ENCODE peak calls at places on chromosome 10, in nine cellular contexts. E, V, D, O, K, W, P, C and N are unnamed samples.

GRCh38 chr10:19488592-19489280 is 327.5 kb upstream of the PLXDC2 start:
- DNase-seq in P (no peak), E (peak; percentile 71), K (no peak), C (no peak), V (no peak), W (peak; percentile 70), O (peak; percentile 11), D (no peak), N (peak; percentile 0)

GRCh38 chr10:111234903-111235302 is 158.1 kb downstream of the ADRA2A start:
- DNase-seq in K (no peak), C (no peak), P (no peak), V (no peak), O (no peak), W (no peak), E (no peak), D (no peak), N (no peak)

GRCh38 chr10:3782456-3783312 is 2.3 kb downstream of the KLF6 start:
- DNase-seq in O (peak; percentile 71), P (peak; percentile 96), W (no peak), V (no peak), E (peak; percentile 75), C (peak; percentile 63), D (peak; percentile 69), K (no peak), N (peak; percentile 68)

GRCh38 chr10:37975407-37975991 is 948 bp downstream of the ZNF25 start:
- DNase-seq in D (no peak), P (peak; percentile 43), C (peak; percentile 26), V (peak; percentile 75), W (no peak), K (no peak), O (peak; percentile 9), E (no peak), N (peak; percentile 6)

GRCh38 chr10:14084875-14085274 is 245.8 kb downstream of the FRMD4A start:
- DNase-seq in O (no peak), P (peak; percentile 39), K (no peak), V (no peak), D (no peak), E (no peak), C (no peak), W (no peak), N (no peak)

GRCh38 chr10:129568562-129569344 is 101.7 kb downstream of the MGMT start:
- DNase-seq in C (no peak), V (no peak), E (no peak), O (no peak), W (no peak), P (no peak), K (no peak), D (no peak), N (no peak)

GRCh38 chr10:61028861-61029361 is 84.9 kb upstream of the RHOBTB1 start:
- DNase-seq in K (no peak), P (peak; percentile 76), O (no peak), W (no peak), D (no peak), V (no peak), C (no peak), E (no peak), N (no peak)

GRCh38 chr10:117217196-117217761 is 20.0 kb downstream of the KCNK18 start:
- DNase-seq in P (peak; percentile 27), V (no peak), E (no peak), W (no peak), C (no peak), O (no peak), D (no peak), K (peak; percentile 44), N (peak; percentile 1)

GRCh38 chr10:22253578-22253882 is 35.7 kb upstream of the EBLN1 start:
- DNase-seq in D (no peak), P (no peak), O (no peak), K (no peak), C (peak; percentile 26), V (peak; percentile 27), W (peak; percentile 44), E (peak; percentile 84), N (peak; percentile 48)

GRCh38 chr10:103053659-103054581 is 135.8 kb downstream of the CNNM2 start:
- DNase-seq in D (peak; percentile 73), C (peak; percentile 72), K (no peak), P (peak; percentile 87), E (peak; percentile 81), O (peak; percentile 28), V (no peak), W (peak; percentile 35), N (no peak)

GRCh38 chr10:50360486-50360885 is 109.2 kb upstream of the ASAH2 start:
- DNase-seq in D (no peak), V (no peak), E (no peak), C (no peak), W (no peak), P (peak; percentile 23), K (no peak), O (no peak), N (no peak)

GRCh38 chr10:77603529-77603927 is 34.1 kb downstream of the KCNMA1 start:
- DNase-seq in D (no peak), C (no peak), K (no peak), P (peak; percentile 35), W (no peak), V (peak; percentile 75), O (no peak), E (no peak), N (no peak)

GRCh38 chr10:47031953-47032465 is 120.8 kb downstream of the PTPN20 start:
- DNase-seq in E (peak; percentile 53), D (no peak), K (no peak), P (peak; percentile 70), V (no peak), C (no peak), O (no peak), W (no peak), N (no peak)

GRCh38 chr10:14486777-14487510 is 156.2 kb upstream of the FRMD4A start:
- DNase-seq in E (no peak), D (no peak), P (no peak), V (no peak), O (no peak), C (no peak), W (no peak), K (no peak), N (no peak)

GRCh38 chr10:21087476-21087875 is 190.4 kb upstream of the NEBL start:
- DNase-seq in W (no peak), C (no peak), V (no peak), K (no peak), D (no peak), P (no peak), O (no peak), E (no peak), N (no peak)

GRCh38 chr10:10797467-10797866 is 220.2 kb upstream of the CELF2 start:
- DNase-seq in W (peak; percentile 21), E (no peak), C (no peak), K (no peak), V (no peak), P (no peak), O (no peak), D (no peak), N (no peak)

GRCh38 chr10:3897156-3897555 is 112.1 kb upstream of the KLF6 start:
- DNase-seq in D (no peak), C (no peak), P (peak; percentile 92), W (no peak), O (no peak), E (no peak), V (no peak), K (no peak), N (no peak)

GRCh38 chr10:2883238-2883637 is 184.1 kb upstream of the PFKP start:
- DNase-seq in K (no peak), O (no peak), C (no peak), V (no peak), E (no peak), W (no peak), P (no peak), D (no peak), N (no peak)

GRCh38 chr10:61662794-61663259 is at the start of gene CABCOCO1:
- DNase-seq in W (peak; percentile 88), D (no peak), E (peak; percentile 72), V (no peak), P (peak; percentile 73), O (peak; percentile 74), K (no peak), C (no peak), N (no peak)

GRCh38 chr10:10209152-10209551 is 808.5 kb upstream of the CELF2 start:
- DNase-seq in V (peak; percentile 91), K (no peak), W (no peak), O (no peak), P (peak; percentile 6), D (no peak), C (no peak), E (no peak), N (no peak)

GRCh38 chr10:32377458-32378370 is 30.8 kb upstream of the EPC1 start:
- DNase-seq in D (peak; percentile 30), P (peak; percentile 50), K (no peak), E (no peak), V (peak; percentile 92), C (peak; percentile 74), W (peak; percentile 10), O (no peak), N (peak; percentile 58)

GRCh38 chr10:6665847-6666246 is 85.8 kb upstream of the PRKCQ start:
- DNase-seq in O (no peak), W (no peak), E (no peak), D (peak; percentile 40), P (no peak), C (peak; percentile 58), V (no peak), K (no peak), N (no peak)

GRCh38 chr10:110010076-110011069 is 2.6 kb downstream of the ADD3 start:
- DNase-seq in P (no peak), E (no peak), C (peak; percentile 89), W (no peak), D (peak; percentile 61), K (no peak), O (no peak), V (no peak), N (peak; percentile 35)

GRCh38 chr10:99850767-99851127 is 68.3 kb downstream of the ABCC2 start:
- DNase-seq in V (no peak), O (no peak), C (no peak), E (no peak), D (no peak), K (no peak), W (no peak), P (no peak), N (no peak)

GRCh38 chr10:98170249-98171117 is 36.0 kb downstream of the R3HCC1L start:
- DNase-seq in E (no peak), V (peak; percentile 71), K (no peak), D (no peak), O (peak; percentile 9), C (peak; percentile 3), P (peak; percentile 59), W (peak; percentile 49), N (peak; percentile 8)

GRCh38 chr10:31083765-31084184 is 52.1 kb upstream of the ZNF438 start:
- DNase-seq in V (peak; percentile 77), W (peak; percentile 35), P (peak; percentile 77), C (peak; percentile 46), O (no peak), K (no peak), E (no peak), D (peak; percentile 22), N (peak; percentile 12)

GRCh38 chr10:110634527-110635209 is 9.5 kb upstream of the RBM20 start:
- DNase-seq in V (no peak), P (peak; percentile 24), O (no peak), E (no peak), W (no peak), C (no peak), K (no peak), D (no peak), N (no peak)

GRCh38 chr10:86366033-86366901 is at the start of gene GRID1:
- DNase-seq in W (peak; percentile 73), K (peak; percentile 67), P (peak; percentile 16), O (peak; percentile 64), E (peak; percentile 70), V (no peak), C (no peak), D (no peak), N (no peak)

GRCh38 chr10:61244261-61244775 is 208.9 kb downstream of the TMEM26 start:
- DNase-seq in P (no peak), C (no peak), D (no peak), K (no peak), E (no peak), V (no peak), W (no peak), O (no peak), N (no peak)

GRCh38 chr10:79079490-79080355 is 11.0 kb downstream of the ZMIZ1 start:
- DNase-seq in D (no peak), P (peak; percentile 86), W (no peak), K (no peak), O (no peak), V (no peak), E (no peak), C (no peak), N (no peak)

GRCh38 chr10:66176772-66177171 is 749.1 kb upstream of the LRRTM3 start:
- DNase-seq in K (no peak), E (no peak), O (no peak), V (no peak), D (no peak), W (no peak), C (no peak), P (no peak), N (no peak)